ENCODE peak calls at places on chromosome 14, in seven cellular contexts. B is cardiac fibroblast, F is neural progenitor cell, X is GM12878, K is heart right ventricle, V is HL-60, W is fibroblast of the aortic adventitia. Z is an unnamed sample.

GRCh38 chr14:71549421-71549820 is 382.8 kb upstream of the RGS6 start:
- DNase-seq in B (no peak), F (no peak), X (no peak), K (no peak), V (no peak), W (no peak), Z (no peak)

GRCh38 chr14:104940526-104941150 is 16.0 kb downstream of the PLD4 start:
- DNase-seq in B (no peak), F (peak), X (no peak), K (no peak), V (no peak), W (no peak), Z (no peak)

GRCh38 chr14:74333909-74334308 is 14.4 kb upstream of the VRTN start:
- DNase-seq in B (peak), F (no peak), X (no peak), K (no peak), V (no peak), W (peak), Z (no peak)

GRCh38 chr14:61662437-61663311 is 32.6 kb upstream of the HIF1A start:
- DNase-seq in B (peak), F (peak), X (peak), K (no peak), V (peak), W (peak), Z (no peak)

GRCh38 chr14:73244541-73244940 is 7.2 kb downstream of the PAPLN start:
- DNase-seq in B (no peak), F (no peak), X (no peak), K (no peak), V (no peak), W (no peak), Z (no peak)

GRCh38 chr14:34582117-34582680 is 42.7 kb upstream of the EAPP start:
- DNase-seq in B (no peak), F (no peak), X (no peak), K (no peak), V (no peak), W (no peak), Z (no peak)

GRCh38 chr14:97408503-97408902 is 611.3 kb downstream of the VRK1 start:
- DNase-seq in B (no peak), F (no peak), X (peak), K (no peak), V (no peak), W (no peak), Z (no peak)

GRCh38 chr14:101775756-101776292 is 14.3 kb downstream of the PPP2R5C start:
- DNase-seq in B (no peak), F (no peak), X (no peak), K (peak), V (no peak), W (no peak), Z (no peak)

GRCh38 chr14:41385787-41386186 is 220.9 kb upstream of the LRFN5 start:
- DNase-seq in B (no peak), F (no peak), X (no peak), K (no peak), V (no peak), W (no peak), Z (no peak)

GRCh38 chr14:36424478-36425102 is 95.4 kb downstream of the NKX2-1 start:
- DNase-seq in B (no peak), F (no peak), X (no peak), K (no peak), V (no peak), W (no peak), Z (no peak)

GRCh38 chr14:90402009-90402408 is 5.2 kb downstream of the CALM1 start:
- DNase-seq in B (no peak), F (no peak), X (no peak), K (no peak), V (peak), W (no peak), Z (no peak)

GRCh38 chr14:65850429-65851145 is 438.1 kb downstream of the FUT8 start:
- DNase-seq in B (no peak), F (no peak), X (no peak), K (no peak), V (no peak), W (no peak), Z (no peak)

GRCh38 chr14:81737938-81738337 is 204.3 kb upstream of the SEL1L start:
- DNase-seq in B (no peak), F (no peak), X (no peak), K (no peak), V (no peak), W (no peak), Z (no peak)
- TF ChIP-seq CTCF in B (no peak), F (no peak), X (no peak), K (no peak), V (no peak), W (no peak), Z (no peak)

GRCh38 chr14:99257673-99258221 is 14.2 kb downstream of the BCL11B start:
- DNase-seq in B (no peak), F (no peak), X (no peak), K (no peak), V (no peak), W (no peak), Z (no peak)

GRCh38 chr14:99258341-99258781 is 13.6 kb downstream of the BCL11B start:
- DNase-seq in B (no peak), F (no peak), X (no peak), K (no peak), V (no peak), W (no peak), Z (no peak)

GRCh38 chr14:99255621-99256482 is 16.1 kb downstream of the BCL11B start:
- DNase-seq in B (no peak), F (no peak), X (no peak), K (no peak), V (no peak), W (no peak), Z (no peak)

GRCh38 chr14:99256483-99256874 is 15.5 kb downstream of the BCL11B start:
- DNase-seq in B (no peak), F (no peak), X (no peak), K (no peak), V (no peak), W (no peak), Z (no peak)

DNA sequence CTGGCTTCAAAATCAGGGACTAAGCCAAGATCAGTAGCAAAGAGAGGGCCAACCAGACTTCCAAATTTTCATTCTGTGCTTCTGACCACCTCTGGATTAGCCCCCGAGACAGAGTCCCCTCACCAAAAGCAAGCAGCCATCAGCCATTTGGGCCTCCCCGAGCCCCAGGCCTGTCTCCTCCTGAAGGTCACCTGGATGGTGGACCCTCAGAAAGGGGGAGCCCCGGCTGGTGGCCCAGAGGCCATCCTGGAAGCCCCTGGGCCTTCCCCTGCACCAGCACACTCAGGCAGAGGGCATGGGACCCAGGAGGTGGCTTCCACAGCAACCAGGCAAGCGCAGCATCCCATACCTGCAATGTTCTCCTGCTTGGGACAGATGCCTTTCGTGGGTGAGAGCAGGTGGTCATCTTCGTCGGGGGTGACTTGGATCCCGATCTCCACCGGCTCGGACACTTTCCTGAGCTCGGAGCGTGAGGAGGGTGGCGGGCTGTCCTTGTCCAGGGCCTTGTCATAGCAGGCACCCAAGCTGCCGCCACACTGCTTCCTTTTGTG is 14.8 kb downstream of the BCL11B start:
- DNase-seq in B (no peak), F (no peak), X (no peak), K (no peak), V (no peak), W (no peak), Z (no peak)
- H3K4me3 ChIP-seq in B (no peak), F (no peak), X (no peak), K (no peak), V (no peak), W (no peak), Z (no peak)

DNA sequence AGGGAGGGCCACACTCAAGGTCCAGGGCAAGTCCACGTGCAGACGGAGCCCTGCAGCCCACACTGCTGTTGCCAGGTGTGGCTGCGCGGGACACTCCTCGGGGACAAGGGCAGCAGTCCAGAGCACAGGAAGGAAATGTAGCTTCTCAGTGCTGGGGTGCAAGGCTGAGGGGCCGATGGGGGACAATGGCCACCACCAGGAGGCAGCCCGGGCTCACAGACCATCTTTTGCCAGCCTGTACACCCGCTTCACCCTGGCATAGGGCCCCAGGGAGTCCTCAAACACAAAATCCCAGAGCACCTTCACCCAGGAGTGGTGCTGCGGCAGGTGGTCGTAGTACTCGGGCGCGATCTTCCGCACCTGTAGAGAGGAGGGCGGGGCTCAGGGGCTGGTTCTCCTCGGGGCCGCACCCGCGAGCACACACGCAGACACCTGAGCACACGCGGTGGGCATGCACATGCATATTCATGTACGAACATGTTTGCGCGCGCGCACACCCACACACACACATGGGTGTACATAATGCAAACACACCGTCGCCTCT is 12.8 kb downstream of the DEGS2 start:
- DNase-seq in B (no peak), F (no peak), X (no peak), K (no peak), V (no peak), W (no peak), Z (no peak)
- TF ChIP-seq CTCF in B (no peak), F (peak), X (peak), K (no peak), V (no peak), W (no peak), Z (no peak)

DNA sequence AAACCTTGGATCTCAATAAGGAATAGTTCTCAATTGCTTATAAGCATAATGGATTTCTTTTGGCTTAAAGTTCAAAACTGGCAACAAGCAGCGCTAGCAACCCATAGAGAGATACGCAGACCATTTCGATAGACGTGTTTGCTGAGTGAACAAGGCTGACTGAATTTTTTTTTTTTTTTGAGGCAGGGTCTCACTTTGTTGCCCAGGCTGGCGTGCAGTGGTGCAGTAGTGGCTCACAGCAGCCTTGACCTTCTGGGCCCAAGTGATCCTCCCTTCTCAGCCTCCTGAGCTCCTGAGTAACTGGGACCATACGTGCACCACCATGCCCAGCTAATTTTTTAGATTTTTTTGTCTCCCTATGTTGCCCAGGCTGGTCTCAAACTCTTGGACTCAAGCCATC is 1.4 kb upstream of the AKAP5 start:
- DNase-seq in B (no peak), F (no peak), X (no peak), K (no peak), V (no peak), W (no peak), Z (no peak)
- H3K4me3 ChIP-seq in B (no peak), F (no peak), X (peak), K (no peak), V (no peak), W (no peak), Z (no peak)

GRCh38 chr14:51807355-51807754 is 53.1 kb upstream of the GNG2 start:
- DNase-seq in B (peak), F (no peak), X (no peak), K (no peak), V (no peak), W (peak), Z (no peak)

GRCh38 chr14:51806026-51806590 is 54.3 kb upstream of the GNG2 start:
- DNase-seq in B (no peak), F (no peak), X (no peak), K (no peak), V (no peak), W (no peak), Z (no peak)

GRCh38 chr14:51806624-51807023 is 53.8 kb upstream of the GNG2 start:
- DNase-seq in B (no peak), F (no peak), X (no peak), K (no peak), V (no peak), W (no peak), Z (no peak)

GRCh38 chr14:51805541-51805940 is 54.9 kb upstream of the GNG2 start:
- DNase-seq in B (no peak), F (no peak), X (no peak), K (no peak), V (no peak), W (no peak), Z (no peak)
- TF ChIP-seq CTCF in B (peak), F (peak), X (no peak), K (no peak), V (no peak), W (no peak), Z (no peak)

GRCh38 chr14:95321693-95322455 is 2.2 kb upstream of the CLMN start:
- DNase-seq in B (no peak), F (no peak), X (no peak), K (no peak), V (no peak), W (no peak), Z (no peak)
- H3K4me3 ChIP-seq in B (no peak), F (no peak), X (no peak), K (no peak), V (no peak), W (no peak), Z (no peak)

GRCh38 chr14:103541494-103541943 is 12.5 kb downstream of the TRMT61A start:
- DNase-seq in B (no peak), F (no peak), X (no peak), K (no peak), V (no peak), W (no peak), Z (no peak)
- TF ChIP-seq CTCF in B (no peak), F (no peak), X (no peak), K (no peak), V (no peak), W (no peak), Z (no peak)

GRCh38 chr14:56087824-56088571 is 30.2 kb upstream of the PELI2 start:
- DNase-seq in B (no peak), F (no peak), X (no peak), K (no peak), V (no peak), W (no peak), Z (no peak)
- H3K4me3 ChIP-seq in B (no peak), F (no peak), X (no peak), K (no peak), V (no peak), W (no peak), Z (no peak)

DNA sequence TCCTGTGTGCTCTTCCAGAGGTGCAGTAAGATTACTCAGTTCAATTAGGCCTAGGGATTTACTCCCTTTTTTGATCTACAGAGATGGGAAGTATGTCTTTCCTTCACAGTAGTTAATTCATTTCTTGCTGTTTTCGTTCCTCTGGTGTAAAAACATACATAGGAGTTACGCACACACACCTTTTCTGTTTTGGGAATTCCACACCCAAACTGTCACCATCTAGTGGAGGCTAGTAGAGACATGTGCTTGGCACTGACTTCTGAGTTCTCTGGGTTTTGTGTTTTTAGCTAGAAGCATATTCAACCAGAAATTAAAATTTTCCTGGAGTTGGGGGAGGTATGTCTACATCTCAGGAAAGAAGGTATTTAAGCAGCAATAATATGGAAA is 1.4 kb downstream of the SUSD6 start:
- DNase-seq in B (peak), F (no peak), X (no peak), K (no peak), V (no peak), W (peak), Z (no peak)
- TF ChIP-seq CTCF in B (peak), F (peak), X (peak), K (no peak), V (no peak), W (peak), Z (peak)

Z was measured in left ventricle myocardium inferior.